ENCODE peak calls at places on chromosome 10, in six cellular contexts. R is NCI-H2171; U is NCI-H748 treated with DMSO at 0.1 percent for 48 hours; G is endothelial cell; X is caudate nucleus; F is stimulated activated CD4-positive, alpha-beta T cell treated with anti-CD3 and anti-CD28 coated beads, Interleukin-4, amount 100 ng/mL, for 4 hours. S is an unnamed sample.

GRCh38 chr10:114681542-114681941 is 23.5 kb upstream of the ABLIM1 start:
- DNase-seq in R (no peak), U (no peak), G (no peak), X (no peak), F (no peak), S (no peak)

GRCh38 chr10:101140084-101140949 is 9.2 kb downstream of the TLX1 start:
- DNase-seq in R (no peak), U (no peak), G (no peak), X (no peak), F (no peak), S (no peak)

GRCh38 chr10:58384095-58384494 is 1.1 kb upstream of the TFAM start:
- DNase-seq in R (no peak), U (no peak), G (no peak), X (no peak), F (no peak), S (no peak)

GRCh38 chr10:74586088-74586585 is 240.3 kb upstream of the KAT6B start:
- DNase-seq in R (peak; percentile 9), U (no peak), G (no peak), X (no peak), F (peak; percentile 51), S (no peak)

GRCh38 chr10:118751272-118751671 is 3.5 kb downstream of the CACUL1 start:
- DNase-seq in R (no peak), U (no peak), G (no peak), X (no peak), F (no peak), S (no peak)

GRCh38 chr10:131196176-131196885 is 115.2 kb downstream of the TCERG1L start:
- DNase-seq in R (no peak), U (no peak), G (no peak), X (no peak), F (no peak), S (no peak)

GRCh38 chr10:80518807-80519360 is 18.8 kb upstream of the SH2D4B start:
- DNase-seq in R (no peak), U (no peak), G (no peak), X (no peak), F (no peak), S (no peak)

GRCh38 chr10:6115824-6116350 is 27.1 kb downstream of the RBM17 start:
- DNase-seq in R (no peak), U (no peak), G (no peak), X (no peak), F (no peak), S (no peak)

GRCh38 chr10:97673736-97674525 is 13.1 kb downstream of the AVPI1 start:
- DNase-seq in R (no peak), U (no peak), G (no peak), X (peak; percentile 56), F (no peak), S (no peak)

GRCh38 chr10:71613303-71613777 is 106.2 kb downstream of the C10orf105 start:
- DNase-seq in R (no peak), U (no peak), G (no peak), X (no peak), F (no peak), S (peak; percentile 65)

GRCh38 chr10:13671874-13672273 is 85.1 kb downstream of the PRPF18 start:
- DNase-seq in R (no peak), U (no peak), G (no peak), X (no peak), F (no peak), S (no peak)

GRCh38 chr10:88117869-88118632 is 254.6 kb downstream of the PTEN start:
- DNase-seq in R (no peak), U (no peak), G (no peak), X (no peak), F (no peak), S (no peak)

S was measured in hepatocyte.